ENCODE peak calls at places on chromosome 11, in six cellular contexts. X is HCT116, Z is gastrocnemius medialis, H is body of pancreas, O is heart left ventricle, F is A549. N is an unnamed sample. For H3K9me3, the result is how much of the 10 kb centered on the place peaks cover.

GRCh38 chr11:128521697-128522062 is 65.7 kb downstream of the ETS1 start:
- DNase-seq in H (no peak), O (peak), X (no peak), Z (no peak), F (no peak), N (peak)

GRCh38 chr11:114288139-114288538 is 8.1 kb upstream of the NNMT start:
- DNase-seq in Z (no peak), O (no peak), H (no peak), F (no peak), X (no peak), N (no peak)

GRCh38 chr11:44749160-44749559 is 22.4 kb downstream of the TSPAN18 start:
- DNase-seq in Z (no peak), F (no peak), O (no peak), X (no peak), H (no peak), N (no peak)

GRCh38 chr11:61963282-61964057 is 4.0 kb downstream of the FTH1 start:
- DNase-seq in Z (peak), X (no peak), H (no peak), O (no peak), F (no peak), N (no peak)

GRCh38 chr11:134515081-134515960 is 103.3 kb upstream of the B3GAT1 start:
- DNase-seq in X (no peak), O (no peak), Z (no peak), H (no peak), F (no peak), N (peak)

GRCh38 chr11:32643526-32643925 is 59.9 kb downstream of the EIF3M start:
- DNase-seq in O (no peak), H (no peak), F (no peak), Z (no peak), X (no peak), N (no peak)

GRCh38 chr11:114033572-114033971 is 25.9 kb upstream of the ZBTB16 start:
- DNase-seq in Z (no peak), F (no peak), O (no peak), H (no peak), X (no peak), N (no peak)

GRCh38 chr11:8286886-8287285 is 23.2 kb upstream of the LMO1 start:
- DNase-seq in F (no peak), O (no peak), H (no peak), X (no peak), Z (no peak), N (no peak)

GRCh38 chr11:125390949-125391348 is 105.1 kb downstream of the FEZ1 start:
- DNase-seq in X (no peak), H (no peak), O (no peak), F (no peak), Z (no peak), N (no peak)

GRCh38 chr11:126884192-126884973 is 116.2 kb downstream of the KIRREL3 start:
- DNase-seq in F (no peak), H (no peak), O (no peak), X (no peak), Z (no peak), N (no peak)

GRCh38 chr11:108253176-108253575 is 30.3 kb downstream of the ATM start:
- DNase-seq in Z (no peak), X (no peak), F (no peak), H (no peak), O (no peak), N (no peak)

GRCh38 chr11:120344302-120345004 is 8.2 kb downstream of the ARHGEF12 start:
- DNase-seq in Z (no peak), O (no peak), X (peak), H (no peak), F (no peak), N (no peak)

GRCh38 chr11:9990221-9990973 is 303.6 kb downstream of the SBF2 start:
- DNase-seq in Z (no peak), F (no peak), X (no peak), H (no peak), O (no peak), N (no peak)

GRCh38 chr11:31262761-31263160 is 106.8 kb downstream of the DCDC1 start:
- DNase-seq in H (no peak), Z (no peak), X (no peak), O (no peak), F (no peak), N (no peak)

GRCh38 chr11:22690245-22690644 is 23.8 kb downstream of the GAS2 start:
- DNase-seq in F (no peak), H (no peak), Z (no peak), X (no peak), O (no peak), N (no peak)

GRCh38 chr11:115720537-115721308 is 216.5 kb upstream of the CADM1 start:
- DNase-seq in F (no peak), H (peak), Z (no peak), X (no peak), O (no peak), N (no peak)

GRCh38 chr11:83521647-83522596 is 235.8 kb upstream of the CCDC90B start:
- DNase-seq in F (no peak), H (no peak), Z (no peak), X (no peak), O (no peak), N (no peak)

GRCh38 chr11:3609416-3610265 is 32.2 kb downstream of the ART5 start:
- DNase-seq in F (peak), O (no peak), X (peak), Z (no peak), H (no peak), N (no peak)

GRCh38 chr11:7673724-7674434 is 579 bp upstream of the CYB5R2 start:
- DNase-seq in X (peak), O (no peak), Z (no peak), F (no peak), H (peak), N (no peak)

GRCh38 chr11:115498354-115498753 is 5.9 kb downstream of the CADM1 start:
- DNase-seq in F (no peak), X (no peak), O (no peak), Z (no peak), H (no peak), N (no peak)

GRCh38 chr11:68583047-68583446 is 101.3 kb upstream of the GAL start:
- DNase-seq in Z (no peak), O (no peak), H (no peak), X (no peak), F (no peak), N (no peak)

GRCh38 chr11:44766112-44766971 is 39.6 kb downstream of the TSPAN18 start:
- DNase-seq in Z (no peak), F (no peak), O (peak), X (no peak), H (peak), N (peak)

GRCh38 chr11:86749376-86749775 is 51.0 kb upstream of the PRSS23 start:
- DNase-seq in F (no peak), X (no peak), Z (no peak), H (no peak), O (no peak), N (no peak)

GRCh38 chr11:2447951-2448650 is 3.3 kb downstream of the KCNQ1 start:
- DNase-seq in H (peak), Z (no peak), O (peak), X (no peak), F (no peak), N (no peak)

GRCh38 chr11:130772266-130773227 is 143.7 kb downstream of the SNX19 start:
- DNase-seq in H (peak), X (no peak), O (no peak), F (no peak), Z (peak), N (no peak)

GRCh38 chr11:7548659-7549283 is 35.0 kb downstream of the PPFIBP2 start:
- DNase-seq in O (no peak), Z (no peak), F (no peak), X (peak), H (peak), N (peak)

GRCh38 chr11:125886997-125887372 is 483 bp upstream of the HYLS1 start:
- DNase-seq in Z (no peak), F (no peak), X (no peak), O (peak), H (peak), N (peak)

GRCh38 chr11:61777234-61778090 is 14.9 kb downstream of the TMEM258 start:
- DNase-seq in O (peak), Z (peak), H (peak), F (no peak), X (no peak), N (no peak)

GRCh38 chr11:69947772-69948255 is 128.6 kb upstream of the FGF3 start:
- DNase-seq in F (no peak), H (no peak), O (no peak), Z (no peak), X (peak), N (no peak)
- H3K9me3 ChIP-seq in F (under half), H (under half), O (under half), Z (under half), X (under half), N (under half)

GRCh38 chr11:73271936-73272679 is at the start of gene P2RY6:
- DNase-seq in Z (peak), F (peak), X (no peak), O (no peak), H (no peak), N (no peak)
- TF ChIP-seq POLR2A in Z (no peak), F (peak), X (no peak), O (no peak), H (no peak), N (no peak)

GRCh38 chr11:96622026-96622634 is 232.3 kb downstream of the JRKL start:
- DNase-seq in O (no peak), X (no peak), F (no peak), H (no peak), Z (no peak), N (no peak)

GRCh38 chr11:96627379-96627778 is 237.6 kb downstream of the JRKL start:
- DNase-seq in H (no peak), F (no peak), O (no peak), Z (no peak), X (no peak), N (no peak)
- H3K9me3 ChIP-seq in H (under half), F (under half), O (under half), Z (under half), X (under half), N (under half)

GRCh38 chr11:90124946-90125345 is 9.5 kb upstream of the NAALAD2 start:
- DNase-seq in X (no peak), H (no peak), O (no peak), F (no peak), Z (no peak), N (no peak)

GRCh38 chr11:90124371-90124770 is 10.1 kb upstream of the NAALAD2 start:
- DNase-seq in H (no peak), O (no peak), F (no peak), Z (no peak), X (no peak), N (no peak)

DNA sequence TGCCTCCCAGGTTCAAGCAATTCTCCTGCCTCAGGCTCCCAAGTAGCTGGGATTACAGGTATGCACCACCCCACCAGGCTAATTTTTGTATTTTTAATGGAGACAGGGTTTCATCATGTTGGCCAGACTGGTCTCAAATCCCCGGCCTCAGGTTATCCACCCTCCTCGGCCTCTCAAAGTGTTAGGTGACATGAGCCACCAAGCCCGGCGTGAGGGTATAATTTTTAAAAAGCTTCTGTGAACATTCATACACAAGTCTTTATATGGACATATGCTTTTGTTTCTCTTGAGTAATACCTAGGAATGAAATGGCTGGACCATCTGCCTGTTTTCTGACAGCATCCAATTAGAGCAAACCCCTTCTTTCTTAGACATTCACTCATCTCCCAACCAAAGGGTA is 14.3 kb upstream of the NAALAD2 start:
- DNase-seq in O (no peak), X (no peak), H (no peak), Z (no peak), F (no peak), N (no peak)
- TF ChIP-seq POLR2A in O (no peak), X (no peak), H (no peak), Z (no peak), F (no peak), N (no peak)

DNA sequence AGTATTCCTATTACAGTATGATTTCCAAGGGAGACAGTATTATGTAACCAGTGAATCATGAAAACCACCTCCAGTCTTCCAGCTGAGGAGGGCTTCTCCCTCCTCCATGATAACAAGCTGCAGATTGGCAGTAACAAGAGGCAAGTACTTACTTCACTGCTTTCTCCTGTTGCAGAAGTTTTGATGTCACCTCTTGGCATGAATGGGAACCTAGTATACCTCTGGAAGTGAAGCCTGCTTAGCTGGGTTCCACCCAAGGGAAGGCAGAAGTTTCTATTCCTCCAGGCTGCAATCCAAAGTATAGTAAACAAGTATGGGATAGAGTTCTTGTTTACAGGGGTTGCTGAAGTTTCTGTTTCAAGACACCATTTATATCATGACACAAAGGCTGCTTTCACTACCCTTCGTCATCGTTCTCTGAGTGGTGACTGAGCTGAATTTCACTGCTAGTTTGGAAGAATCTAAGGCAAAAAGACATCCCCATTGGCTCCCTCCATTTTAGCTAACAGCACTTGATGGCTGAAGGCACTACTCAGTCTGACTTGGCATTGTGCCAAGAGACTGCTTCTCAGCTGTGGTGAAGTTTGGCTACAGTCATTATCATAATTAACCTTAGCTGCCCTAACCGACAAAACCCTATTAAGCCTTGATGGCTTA is 49.8 kb downstream of the FDX1 start:
- DNase-seq in H (no peak), Z (peak), F (no peak), X (no peak), O (no peak), N (no peak)
- H3K9me3 ChIP-seq in H (under half), Z (under half), F (under half), X (under half), O (under half), N (under half)

DNA sequence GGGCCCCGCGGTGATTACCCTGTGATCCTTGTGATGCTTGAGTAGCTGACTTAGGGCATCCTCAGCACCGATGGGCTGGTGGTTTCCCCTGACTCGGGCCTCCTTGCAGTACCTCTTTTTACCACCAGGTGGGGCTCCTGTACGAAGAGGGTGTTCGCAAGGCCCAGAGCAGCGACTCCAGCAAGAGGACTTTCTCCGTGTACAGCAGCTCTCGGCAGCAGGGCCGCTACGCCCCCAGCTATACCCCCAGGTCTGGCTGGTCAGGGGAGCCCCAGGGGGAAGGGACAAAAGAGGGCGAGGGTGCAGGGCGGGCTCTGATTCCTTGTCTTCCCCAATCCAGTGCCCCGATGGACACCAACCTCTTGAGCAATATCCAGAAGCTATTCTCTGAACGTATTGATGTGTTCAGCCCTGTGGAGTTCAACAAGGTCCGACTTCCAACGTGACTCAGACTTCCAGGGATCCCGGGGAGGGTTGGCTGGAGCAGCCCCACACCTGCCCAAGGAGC is 1.3 kb upstream of the TM7SF2 start:
- DNase-seq in Z (peak), X (no peak), H (peak), F (peak), O (peak), N (peak)
- TF ChIP-seq POLR2A in Z (no peak), X (no peak), H (no peak), F (no peak), O (no peak), N (no peak)

GRCh38 chr11:132423266-132423665 is 1052.9 kb downstream of the NTM start:
- DNase-seq in F (no peak), H (no peak), O (no peak), X (no peak), Z (no peak), N (no peak)
- H3K9me3 ChIP-seq in F (under half), H (under half), O (under half), X (under half), Z (under half), N (under half)